ENCODE peak calls at places on chromosome 6, in seven cellular contexts. J is CD4-positive, alpha-beta memory T cell; K is lower lobe of right lung; I is cardiac septum; W is CD8-positive, alpha-beta T cell; B is NCI-H774; Y is T follicular helper cell. F is an unnamed sample.

GRCh38 chr6:14799928-14800327 is 445.9 kb upstream of the JARID2 start:
- DNase-seq in J (peak), K (peak), I (no peak), W (no peak), B (peak), Y (no peak), F (no peak)

GRCh38 chr6:29720863-29721262 is 2.4 kb upstream of the HLA-F start:
- DNase-seq in J (no peak), K (no peak), I (no peak), W (no peak), B (no peak), Y (no peak), F (no peak)

GRCh38 chr6:1312444-1313363 is 806 bp downstream of the FOXQ1 start:
- DNase-seq in J (no peak), K (peak), I (no peak), W (no peak), B (no peak), Y (no peak), F (no peak)

GRCh38 chr6:44073612-44074382 is 53.5 kb downstream of the MRPL14 start:
- DNase-seq in J (no peak), K (no peak), I (no peak), W (no peak), B (no peak), Y (no peak), F (no peak)

GRCh38 chr6:42774201-42774600 is 7.7 kb upstream of the BICRAL start:
- DNase-seq in J (peak), K (no peak), I (no peak), W (no peak), B (no peak), Y (peak), F (no peak)

GRCh38 chr6:169379495-169380070 is 125.9 kb upstream of the THBS2 start:
- DNase-seq in J (no peak), K (no peak), I (no peak), W (no peak), B (no peak), Y (no peak), F (no peak)

GRCh38 chr6:8821921-8822512 is 386.7 kb upstream of the SLC35B3 start:
- DNase-seq in J (no peak), K (no peak), I (no peak), W (no peak), B (no peak), Y (no peak), F (no peak)

GRCh38 chr6:29483735-29484134 is 4.0 kb downstream of the MAS1L start:
- DNase-seq in J (no peak), K (no peak), I (no peak), W (no peak), B (no peak), Y (no peak), F (no peak)

GRCh38 chr6:138031417-138031816 is 75.8 kb downstream of the PERP start:
- DNase-seq in J (no peak), K (no peak), I (no peak), W (no peak), B (no peak), Y (no peak), F (no peak)

GRCh38 chr6:884570-884969 is 191.6 kb upstream of the EXOC2 start:
- DNase-seq in J (no peak), K (no peak), I (no peak), W (no peak), B (no peak), Y (no peak), F (no peak)

GRCh38 chr6:110474500-110474899 is 1.9 kb downstream of the SLC22A16 start:
- DNase-seq in J (no peak), K (no peak), I (no peak), W (no peak), B (no peak), Y (no peak), F (no peak)

GRCh38 chr6:44051516-44051915 is 75.7 kb downstream of the MRPL14 start:
- DNase-seq in J (no peak), K (peak), I (peak), W (no peak), B (no peak), Y (no peak), F (no peak)